ENCODE peak calls at places on chromosome 6, in eight cellular contexts. T is glutamatergic neuron, Z is neural crest cell, J is left ventricle myocardium inferior, I is upper lobe of right lung, G is breast epithelium, R is gastrocnemius medialis, Q is A549. X is an unnamed sample.

GRCh38 chr6:61868507-61869080 is 417.4 kb downstream of the KHDRBS2 start:
- DNase-seq in T (no peak), Z (no peak), J (no peak), I (no peak), G (no peak), R (no peak), Q (no peak), X (no peak)

GRCh38 chr6:132763269-132763668 is 5.6 kb upstream of the VNN2 start:
- DNase-seq in T (no peak), Z (no peak), J (no peak), I (no peak), G (no peak), R (no peak), Q (no peak), X (no peak)

GRCh38 chr6:45563092-45563491 is 185.4 kb upstream of the SUPT3H start:
- DNase-seq in T (no peak), Z (no peak), J (no peak), I (no peak), G (no peak), R (no peak), Q (no peak), X (no peak)

GRCh38 chr6:33451606-33452005 is 2.8 kb upstream of the ZBTB9 start:
- DNase-seq in T (no peak), Z (no peak), J (no peak), I (no peak), G (no peak), R (no peak), Q (no peak), X (no peak)

GRCh38 chr6:169974663-169975062 is 223.2 kb downstream of the ERMARD start:
- DNase-seq in T (peak), Z (no peak), J (no peak), I (no peak), G (peak), R (no peak), Q (no peak), X (no peak)

GRCh38 chr6:31489046-31489445 is 8.9 kb upstream of the MICB start:
- DNase-seq in T (no peak), Z (no peak), J (no peak), I (no peak), G (no peak), R (no peak), Q (no peak), X (no peak)

GRCh38 chr6:36839819-36840379 is 655 bp upstream of the CPNE5 start:
- DNase-seq in T (peak), Z (peak), J (peak), I (no peak), G (no peak), R (no peak), Q (peak), X (peak)

GRCh38 chr6:83429857-83430605 is 820 bp downstream of the ME1 start:
- DNase-seq in T (no peak), Z (peak), J (no peak), I (peak), G (no peak), R (peak), Q (no peak), X (no peak)

GRCh38 chr6:156517090-156517489 is 260.1 kb upstream of the ARID1B start:
- DNase-seq in T (no peak), Z (no peak), J (no peak), I (no peak), G (no peak), R (no peak), Q (no peak), X (no peak)

GRCh38 chr6:45608252-45608911 is 230.6 kb upstream of the SUPT3H start:
- DNase-seq in T (no peak), Z (no peak), J (no peak), I (no peak), G (no peak), R (no peak), Q (no peak), X (no peak)

GRCh38 chr6:71489736-71490135 is 201.1 kb downstream of the OGFRL1 start:
- DNase-seq in T (no peak), Z (no peak), J (no peak), I (no peak), G (no peak), R (no peak), Q (peak), X (no peak)

GRCh38 chr6:78995946-78996345 is 82.1 kb downstream of the PHIP start:
- DNase-seq in T (no peak), Z (no peak), J (no peak), I (no peak), G (no peak), R (no peak), Q (no peak), X (no peak)

GRCh38 chr6:169960003-169960344 is 208.6 kb downstream of the ERMARD start:
- DNase-seq in T (no peak), Z (no peak), J (no peak), I (no peak), G (peak), R (no peak), Q (no peak), X (no peak)

GRCh38 chr6:129893513-129894098 is 32.5 kb upstream of the TMEM244 start:
- DNase-seq in T (no peak), Z (no peak), J (no peak), I (no peak), G (no peak), R (no peak), Q (no peak), X (no peak)

GRCh38 chr6:162377735-162378134 is 349.8 kb downstream of the PRKN start:
- DNase-seq in T (no peak), Z (no peak), J (no peak), I (no peak), G (no peak), R (no peak), Q (no peak), X (no peak)

GRCh38 chr6:169024047-169024660 is 229.5 kb downstream of the THBS2 start:
- DNase-seq in T (no peak), Z (no peak), J (no peak), I (peak), G (no peak), R (no peak), Q (no peak), X (no peak)

GRCh38 chr6:149237464-149237863 is 80.0 kb upstream of the TAB2 start:
- DNase-seq in T (no peak), Z (no peak), J (no peak), I (no peak), G (no peak), R (no peak), Q (no peak), X (no peak)

GRCh38 chr6:44464527-44465310 is 77.2 kb downstream of the CDC5L start:
- DNase-seq in T (no peak), Z (no peak), J (no peak), I (peak), G (no peak), R (no peak), Q (no peak), X (no peak)

GRCh38 chr6:31871068-31871659 is 7.6 kb downstream of the SLC44A4 start:
- DNase-seq in T (no peak), Z (no peak), J (no peak), I (no peak), G (no peak), R (no peak), Q (no peak), X (no peak)

GRCh38 chr6:46011241-46012085 is 4.2 kb downstream of the CLIC5 start:
- DNase-seq in T (no peak), Z (no peak), J (peak), I (no peak), G (no peak), R (no peak), Q (no peak), X (peak)

GRCh38 chr6:168905451-168906090 is 348.1 kb downstream of the THBS2 start:
- DNase-seq in T (no peak), Z (no peak), J (no peak), I (no peak), G (no peak), R (no peak), Q (no peak), X (no peak)

GRCh38 chr6:40916816-40917215 is 122.2 kb downstream of the UNC5CL start:
- DNase-seq in T (no peak), Z (no peak), J (no peak), I (no peak), G (no peak), R (no peak), Q (no peak), X (no peak)

GRCh38 chr6:111087871-111088667 is 766 bp downstream of the SLC16A10 start:
- DNase-seq in T (peak), Z (peak), J (peak), I (peak), G (no peak), R (peak), Q (no peak), X (peak)

GRCh38 chr6:120355822-120356221 is 978.5 kb downstream of the TBC1D32 start:
- DNase-seq in T (no peak), Z (no peak), J (no peak), I (no peak), G (no peak), R (no peak), Q (no peak), X (no peak)

GRCh38 chr6:12720310-12720709 is 3.7 kb downstream of the PHACTR1 start:
- DNase-seq in T (no peak), Z (no peak), J (no peak), I (no peak), G (no peak), R (no peak), Q (no peak), X (no peak)

GRCh38 chr6:167233490-167233889 is 57.6 kb upstream of the UNC93A start:
- DNase-seq in T (no peak), Z (no peak), J (no peak), I (no peak), G (no peak), R (no peak), Q (no peak), X (no peak)

GRCh38 chr6:1390071-1390804 is 862 bp downstream of the FOXF2 start:
- DNase-seq in T (peak), Z (no peak), J (no peak), I (peak), G (no peak), R (no peak), Q (no peak), X (peak)

GRCh38 chr6:154951400-154952200 is 43.5 kb upstream of the TIAM2 start:
- DNase-seq in T (no peak), Z (no peak), J (no peak), I (no peak), G (no peak), R (no peak), Q (no peak), X (no peak)

GRCh38 chr6:165605901-165606739 is 56.9 kb downstream of the PDE10A start:
- DNase-seq in T (no peak), Z (no peak), J (no peak), I (no peak), G (no peak), R (no peak), Q (no peak), X (no peak)

GRCh38 chr6:32176476-32177181 is 745 bp upstream of the AGPAT1 start:
- DNase-seq in T (no peak), Z (no peak), J (no peak), I (no peak), G (no peak), R (no peak), Q (no peak), X (no peak)

GRCh38 chr6:82441047-82441770 is 77.6 kb downstream of the TPBG start:
- DNase-seq in T (no peak), Z (no peak), J (no peak), I (no peak), G (no peak), R (no peak), Q (no peak), X (no peak)

GRCh38 chr6:25889877-25890853 is 16.1 kb upstream of the SLC17A3 start:
- DNase-seq in T (peak), Z (peak), J (no peak), I (no peak), G (no peak), R (no peak), Q (no peak), X (peak)

GRCh38 chr6:7697432-7697819 is 28.5 kb upstream of the BMP6 start:
- DNase-seq in T (no peak), Z (no peak), J (no peak), I (no peak), G (no peak), R (no peak), Q (no peak), X (no peak)

GRCh38 chr6:27275025-27275956 is 27.8 kb downstream of the PRSS16 start:
- DNase-seq in T (no peak), Z (no peak), J (no peak), I (no peak), G (no peak), R (no peak), Q (no peak), X (no peak)

GRCh38 chr6:133959667-133960368 is 6.8 kb downstream of the TBPL1 start:
- DNase-seq in T (no peak), Z (no peak), J (no peak), I (no peak), G (no peak), R (no peak), Q (no peak), X (no peak)

GRCh38 chr6:56671651-56672461 is 29.2 kb upstream of the DST start:
- DNase-seq in T (no peak), Z (no peak), J (no peak), I (no peak), G (no peak), R (peak), Q (no peak), X (peak)

GRCh38 chr6:57158658-57159057 is 13.5 kb upstream of the BAG2 start:
- DNase-seq in T (no peak), Z (no peak), J (no peak), I (no peak), G (no peak), R (no peak), Q (no peak), X (no peak)

GRCh38 chr6:22250486-22250885 is 46.4 kb downstream of the PRL start:
- DNase-seq in T (peak), Z (no peak), J (no peak), I (no peak), G (no peak), R (no peak), Q (no peak), X (no peak)

GRCh38 chr6:89409461-89410035 is 2.5 kb downstream of the RRAGD start:
- DNase-seq in T (no peak), Z (no peak), J (peak), I (no peak), G (no peak), R (no peak), Q (no peak), X (no peak)

DNA sequence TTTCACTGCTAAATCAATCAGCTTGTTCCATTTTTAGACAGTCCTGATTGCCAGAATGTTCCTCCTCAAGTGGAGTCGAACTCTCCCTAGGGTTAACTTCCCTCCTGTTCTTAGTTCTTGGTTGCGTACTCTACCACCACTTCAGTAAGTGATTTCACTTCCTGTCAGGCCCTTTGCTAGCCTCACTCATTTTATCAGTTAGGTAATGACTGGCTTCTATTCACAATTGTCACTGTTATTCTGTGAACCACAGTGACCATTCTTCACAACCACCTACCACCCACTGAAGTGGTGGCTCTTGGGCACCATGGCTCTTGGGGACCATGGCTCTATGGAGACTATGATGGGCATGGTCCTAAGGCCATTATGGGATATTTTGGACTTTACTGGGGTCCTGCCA is 66.5 kb downstream of the ATXN1 start:
- DNase-seq in T (no peak), Z (no peak), J (no peak), I (no peak), G (no peak), R (no peak), Q (no peak), X (no peak)
- TF ChIP-seq CTCF in T (no peak), Z (no peak), J (no peak), I (no peak), G (no peak), R (no peak), Q (no peak), X (no peak)

DNA sequence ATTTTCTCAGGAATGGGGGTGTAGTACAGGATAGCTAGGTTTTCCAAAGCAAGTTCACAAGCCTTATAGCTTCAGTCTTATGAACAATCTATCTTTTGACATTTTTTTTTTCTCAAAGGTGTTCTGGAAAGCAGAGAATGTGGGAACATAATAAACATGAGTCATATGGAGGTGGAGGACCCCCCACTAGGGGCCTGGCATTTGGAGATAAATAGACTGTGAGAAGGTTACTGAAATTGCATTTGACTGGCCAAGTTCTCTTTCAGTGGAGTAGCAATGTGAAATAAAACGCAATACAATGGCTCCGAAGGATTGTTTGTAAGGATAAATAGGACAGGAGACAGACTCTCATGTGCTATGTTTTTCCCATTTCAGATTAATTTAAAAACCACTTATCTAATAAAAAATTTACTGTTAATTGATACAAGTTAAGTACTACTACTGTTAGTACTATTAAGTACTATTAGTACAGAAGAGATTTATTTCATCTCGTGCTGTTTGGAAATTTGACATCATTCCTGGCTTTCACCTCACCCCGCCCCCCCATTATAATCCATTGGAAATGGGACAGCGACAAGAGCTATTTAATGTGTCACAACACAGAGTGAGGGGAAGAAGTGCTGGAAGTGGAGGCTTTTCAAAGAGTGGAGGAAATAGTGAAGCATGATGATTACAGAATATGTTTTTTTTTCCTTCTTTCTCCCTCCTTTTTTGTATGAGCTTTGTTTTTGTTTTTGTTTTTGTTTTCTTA is 122.6 kb upstream of the ID4 start:
- DNase-seq in T (no peak), Z (no peak), J (no peak), I (no peak), G (no peak), R (no peak), Q (no peak), X (no peak)
- TF ChIP-seq CTCF in T (no peak), Z (no peak), J (no peak), I (no peak), G (no peak), R (no peak), Q (no peak), X (no peak)

GRCh38 chr6:147372806-147373205 is 135.7 kb upstream of the SAMD5 start:
- DNase-seq in T (no peak), Z (no peak), J (no peak), I (no peak), G (no peak), R (no peak), Q (no peak), X (no peak)

GRCh38 chr6:147366290-147366689 is 142.2 kb upstream of the SAMD5 start:
- DNase-seq in T (no peak), Z (no peak), J (no peak), I (no peak), G (no peak), R (no peak), Q (no peak), X (no peak)

GRCh38 chr6:147371325-147371724 is 137.2 kb upstream of the SAMD5 start:
- DNase-seq in T (no peak), Z (no peak), J (no peak), I (no peak), G (no peak), R (no peak), Q (no peak), X (no peak)
- TF ChIP-seq CTCF in T (no peak), Z (no peak), J (no peak), I (no peak), G (no peak), R (no peak), Q (no peak), X (no peak)

GRCh38 chr6:144284753-144285547 is at the start of gene UTRN:
- DNase-seq in T (peak), Z (peak), J (peak), I (peak), G (peak), R (peak), Q (peak), X (peak)

GRCh38 chr6:144285548-144285797 is 338 bp downstream of the UTRN start:
- DNase-seq in T (no peak), Z (no peak), J (no peak), I (no peak), G (peak), R (no peak), Q (peak), X (no peak)

GRCh38 chr6:144285798-144286502 is 815 bp downstream of the UTRN start:
- DNase-seq in T (peak), Z (peak), J (peak), I (peak), G (peak), R (peak), Q (peak), X (peak)

GRCh38 chr6:144284474-144284752 is 722 bp upstream of the UTRN start:
- DNase-seq in T (no peak), Z (no peak), J (no peak), I (no peak), G (no peak), R (no peak), Q (no peak), X (no peak)

DNA sequence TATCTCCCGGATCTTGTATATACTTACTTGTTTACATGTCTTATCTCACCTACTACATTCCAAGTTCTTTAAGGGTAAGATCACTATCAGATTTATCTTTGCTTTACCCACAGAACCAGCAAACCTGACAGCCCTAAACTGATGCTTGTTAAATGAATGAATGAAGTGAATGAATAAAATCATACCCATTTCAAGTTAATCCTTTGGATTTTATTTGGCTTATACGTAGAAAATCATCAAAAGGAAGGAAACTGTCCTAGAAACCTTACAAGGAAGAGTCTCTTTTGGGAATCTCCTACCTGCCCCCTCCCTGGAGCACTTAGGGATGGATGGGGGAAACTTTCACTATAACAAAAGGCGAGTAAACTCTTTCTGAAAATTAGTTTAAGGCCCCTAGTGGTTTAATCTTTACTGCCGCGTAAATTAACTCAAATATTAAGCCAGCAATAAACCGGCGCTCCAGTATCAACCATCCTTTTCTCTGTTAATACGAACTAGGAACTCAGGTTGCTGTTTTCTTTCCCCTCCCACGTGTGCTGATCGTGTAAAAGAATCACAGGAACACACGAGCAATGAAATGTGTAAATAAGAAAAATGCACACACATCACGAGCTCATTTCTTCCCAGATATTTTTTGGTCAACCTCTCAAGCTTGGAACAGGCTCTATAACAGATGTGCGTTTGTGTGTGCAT is 1.2 kb upstream of the UTRN start:
- DNase-seq in T (no peak), Z (no peak), J (no peak), I (no peak), G (no peak), R (no peak), Q (peak), X (no peak)
- TF ChIP-seq CTCF in T (no peak), Z (peak), J (no peak), I (peak), G (no peak), R (no peak), Q (no peak), X (no peak)

GRCh38 chr6:104685871-104686549 is 173.7 kb downstream of the HACE1 start:
- DNase-seq in T (no peak), Z (no peak), J (no peak), I (no peak), G (no peak), R (no peak), Q (no peak), X (no peak)

GRCh38 chr6:104688283-104688969 is 171.3 kb downstream of the HACE1 start:
- DNase-seq in T (no peak), Z (no peak), J (no peak), I (no peak), G (no peak), R (no peak), Q (no peak), X (no peak)

GRCh38 chr6:104689551-104690205 is 170.0 kb downstream of the HACE1 start:
- DNase-seq in T (no peak), Z (no peak), J (no peak), I (no peak), G (no peak), R (no peak), Q (no peak), X (no peak)

GRCh38 chr6:104684911-104685415 is 174.8 kb downstream of the HACE1 start:
- DNase-seq in T (no peak), Z (no peak), J (no peak), I (no peak), G (no peak), R (no peak), Q (no peak), X (no peak)

GRCh38 chr6:104686550-104687155 is 173.1 kb downstream of the HACE1 start:
- DNase-seq in T (no peak), Z (no peak), J (no peak), I (no peak), G (no peak), R (no peak), Q (no peak), X (no peak)
- TF ChIP-seq CTCF in T (no peak), Z (no peak), J (no peak), I (no peak), G (no peak), R (no peak), Q (no peak), X (no peak)

X was measured in endothelial cell.